ENCODE peak calls at places on chromosomes 3 and 15, in ten cellular contexts. S is MM.1S, L is cardiac muscle cell, C is GM20000, P is fibroblast of lung, N is fibroblast of mammary gland, U is ovary, Z is NB4, A is RWPE1, V is neural progenitor cell. J is an unnamed sample.

GRCh38 chr3:192930585-192930984 is 12.9 kb upstream of the MB21D2 start:
- DNase-seq in S (no peak), L (no peak), C (no peak), P (peak), N (no peak), U (no peak), Z (no peak), A (no peak), V (no peak), J (no peak)

GRCh38 chr3:120767106-120767505 is 24.6 kb downstream of the GTF2E1 start:
- DNase-seq in S (no peak), L (no peak), C (no peak), P (peak), N (no peak), U (no peak), Z (no peak), A (no peak), V (no peak), J (no peak)

GRCh38 chr15:48806151-48806550 is 4.7 kb downstream of the CEP152 start:
- DNase-seq in S (no peak), L (peak), C (no peak), P (no peak), N (peak), U (no peak), Z (peak), A (no peak), V (no peak), J (no peak)

GRCh38 chr3:124985358-124985757 is 50.8 kb upstream of the MUC13 start:
- DNase-seq in S (no peak), L (peak), C (no peak), P (peak), N (peak), U (no peak), Z (no peak), A (peak), V (no peak), J (no peak)

GRCh38 chr15:83210619-83211018 is 3.0 kb upstream of the HDGFL3 start:
- DNase-seq in S (no peak), L (peak), C (no peak), P (peak), N (peak), U (no peak), Z (no peak), A (peak), V (no peak), J (no peak)

GRCh38 chr15:94387442-94387841 is 156.1 kb downstream of the MCTP2 start:
- DNase-seq in S (no peak), L (no peak), C (no peak), P (no peak), N (no peak), U (no peak), Z (no peak), A (no peak), V (no peak), J (no peak)

GRCh38 chr15:45387379-45388007 is 9.1 kb upstream of the GATM start:
- DNase-seq in S (no peak), L (no peak), C (no peak), P (no peak), N (no peak), U (no peak), Z (no peak), A (peak), V (no peak), J (no peak)

GRCh38 chr3:94524102-94524922 is 461.5 kb downstream of the NSUN3 start:
- DNase-seq in S (no peak), L (no peak), C (no peak), P (no peak), N (no peak), U (no peak), Z (no peak), A (no peak), V (peak), J (no peak)

GRCh38 chr3:48122504-48122903 is 65.7 kb downstream of the CDC25A start:
- DNase-seq in S (no peak), L (no peak), C (no peak), P (no peak), N (no peak), U (no peak), Z (no peak), A (no peak), V (no peak), J (peak)

GRCh38 chr3:118838871-118839270 is 195.8 kb downstream of the IGSF11 start:
- DNase-seq in S (no peak), L (no peak), C (no peak), P (no peak), N (no peak), U (no peak), Z (no peak), A (no peak), V (no peak), J (no peak)

GRCh38 chr15:66703540-66703941 is 1.5 kb downstream of the SMAD6 start:
- DNase-seq in S (peak), L (peak), C (peak), P (peak), N (peak), U (peak), Z (peak), A (no peak), V (peak), J (peak)

GRCh38 chr3:172157566-172158258 is 118.3 kb downstream of the FNDC3B start:
- DNase-seq in S (no peak), L (no peak), C (no peak), P (no peak), N (no peak), U (no peak), Z (no peak), A (no peak), V (no peak), J (no peak)

GRCh38 chr15:27260523-27260922 is 289.5 kb downstream of the GABRG3 start:
- DNase-seq in S (no peak), L (no peak), C (no peak), P (no peak), N (no peak), U (no peak), Z (no peak), A (no peak), V (no peak), J (no peak)

GRCh38 chr3:140736863-140737460 is 59.1 kb downstream of the TRIM42 start:
- DNase-seq in S (peak), L (peak), C (peak), P (peak), N (peak), U (peak), Z (peak), A (peak), V (peak), J (peak)

GRCh38 chr3:101853465-101853864 is 4.2 kb downstream of the NFKBIZ start:
- DNase-seq in S (no peak), L (no peak), C (no peak), P (no peak), N (no peak), U (no peak), Z (no peak), A (no peak), V (no peak), J (no peak)

GRCh38 chr3:180492047-180492446 is 109.9 kb upstream of the TTC14 start:
- DNase-seq in S (no peak), L (no peak), C (no peak), P (peak), N (no peak), U (no peak), Z (no peak), A (peak), V (no peak), J (no peak)

GRCh38 chr3:17581421-17582080 is 160.9 kb downstream of the TBC1D5 start:
- DNase-seq in S (no peak), L (no peak), C (no peak), P (no peak), N (peak), U (no peak), Z (no peak), A (peak), V (no peak), J (no peak)

GRCh38 chr15:80440024-80440423 is 35.8 kb downstream of the ARNT2 start:
- DNase-seq in S (no peak), L (no peak), C (no peak), P (no peak), N (peak), U (no peak), Z (no peak), A (no peak), V (no peak), J (no peak)

GRCh38 chr3:105277656-105278055 is 89.1 kb upstream of the ALCAM start:
- DNase-seq in S (no peak), L (peak), C (no peak), P (peak), N (peak), U (no peak), Z (no peak), A (no peak), V (no peak), J (no peak)

GRCh38 chr3:80087769-80088168 is 320.0 kb upstream of the ROBO1 start:
- DNase-seq in S (no peak), L (peak), C (no peak), P (peak), N (peak), U (no peak), Z (no peak), A (peak), V (no peak), J (no peak)

GRCh38 chr3:41158947-41159346 is 40.4 kb upstream of the CTNNB1 start:
- DNase-seq in S (no peak), L (no peak), C (no peak), P (no peak), N (no peak), U (no peak), Z (peak), A (peak), V (no peak), J (no peak)

GRCh38 chr3:105130911-105131310 is 235.8 kb upstream of the ALCAM start:
- DNase-seq in S (no peak), L (no peak), C (no peak), P (no peak), N (no peak), U (no peak), Z (no peak), A (no peak), V (no peak), J (no peak)

GRCh38 chr3:172612871-172613678 is 89.8 kb upstream of the TNFSF10 start:
- DNase-seq in S (no peak), L (no peak), C (no peak), P (no peak), N (no peak), U (peak), Z (no peak), A (no peak), V (no peak), J (no peak)

GRCh38 chr3:127411083-127411727 is 123.4 kb upstream of the PRR20G start:
- DNase-seq in S (no peak), L (no peak), C (no peak), P (no peak), N (no peak), U (no peak), Z (no peak), A (no peak), V (no peak), J (no peak)

GRCh38 chr3:11435420-11435819 is 163.2 kb downstream of the ATG7 start:
- DNase-seq in S (no peak), L (no peak), C (no peak), P (no peak), N (peak), U (no peak), Z (no peak), A (no peak), V (no peak), J (no peak)

GRCh38 chr3:29440321-29441019 is 159.6 kb downstream of the RBMS3 start:
- DNase-seq in S (no peak), L (no peak), C (no peak), P (peak), N (no peak), U (no peak), Z (no peak), A (no peak), V (peak), J (no peak)

GRCh38 chr3:102687851-102688555 is 253.2 kb downstream of the ZPLD1 start:
- DNase-seq in S (no peak), L (no peak), C (no peak), P (no peak), N (no peak), U (no peak), Z (no peak), A (no peak), V (peak), J (no peak)

GRCh38 chr15:93362203-93362602 is 273.2 kb upstream of the RGMA start:
- DNase-seq in S (no peak), L (no peak), C (no peak), P (no peak), N (no peak), U (no peak), Z (no peak), A (no peak), V (peak), J (no peak)

GRCh38 chr3:144923051-144923450 is 951.4 kb downstream of the DIPK2A start:
- DNase-seq in S (no peak), L (peak), C (no peak), P (no peak), N (peak), U (no peak), Z (no peak), A (no peak), V (no peak), J (no peak)

GRCh38 chr3:40718681-40719080 is 193.9 kb downstream of the ZNF621 start:
- DNase-seq in S (peak), L (no peak), C (peak), P (no peak), N (no peak), U (no peak), Z (peak), A (no peak), V (no peak), J (peak)

GRCh38 chr15:39102431-39102830 is 478.4 kb upstream of the THBS1 start:
- DNase-seq in S (no peak), L (no peak), C (no peak), P (peak), N (no peak), U (no peak), Z (no peak), A (no peak), V (no peak), J (no peak)

GRCh38 chr15:38201714-38202113 is 50.9 kb upstream of the SPRED1 start:
- DNase-seq in S (no peak), L (peak), C (no peak), P (no peak), N (no peak), U (no peak), Z (no peak), A (no peak), V (no peak), J (no peak)

GRCh38 chr15:94272251-94272898 is 41.0 kb downstream of the MCTP2 start:
- DNase-seq in S (peak), L (no peak), C (no peak), P (no peak), N (no peak), U (no peak), Z (peak), A (no peak), V (no peak), J (no peak)

GRCh38 chr3:171874251-171874679 is 31.1 kb downstream of the TMEM212 start:
- DNase-seq in S (no peak), L (peak), C (no peak), P (peak), N (peak), U (no peak), Z (no peak), A (peak), V (no peak), J (no peak)

GRCh38 chr15:87213646-87214045 is 1042.9 kb downstream of the NTRK3 start:
- DNase-seq in S (no peak), L (peak), C (no peak), P (no peak), N (no peak), U (no peak), Z (no peak), A (no peak), V (peak), J (no peak)

DNA sequence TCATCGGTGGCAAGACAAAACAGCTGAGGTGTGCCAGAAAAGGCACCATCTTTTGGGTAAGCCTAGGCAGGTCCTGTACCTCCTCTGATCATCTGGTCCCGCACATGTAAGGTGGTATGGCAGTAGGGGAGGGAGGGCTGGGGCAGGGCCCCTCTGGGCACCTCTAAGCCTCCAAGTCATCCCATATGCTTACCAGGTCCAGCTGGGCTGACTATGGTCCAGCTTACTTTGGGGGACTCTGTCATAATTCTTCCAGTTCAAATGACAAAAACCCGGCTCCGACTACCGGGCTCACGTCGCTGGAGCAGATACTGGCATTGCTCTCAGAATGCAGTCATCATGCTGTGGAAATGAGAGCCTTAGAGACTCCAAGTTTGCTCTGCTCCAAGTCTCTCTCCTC is 1.9 kb upstream of the RAB6B start:
- DNase-seq in S (no peak), L (no peak), C (no peak), P (no peak), N (no peak), U (no peak), Z (no peak), A (no peak), V (no peak), J (no peak)
- TF ChIP-seq CTCF in S (no peak), L (no peak), C (no peak), P (no peak), N (no peak), U (no peak), Z (no peak), A (no peak), V (no peak), J (no peak)

GRCh38 chr3:2495746-2496145 is 397.1 kb downstream of the CNTN4 start:
- DNase-seq in S (no peak), L (no peak), C (no peak), P (no peak), N (no peak), U (no peak), Z (no peak), A (no peak), V (no peak), J (no peak)
- TF ChIP-seq CTCF in S (no peak), L (no peak), C (no peak), P (no peak), N (no peak), U (no peak), Z (no peak), A (no peak), V (no peak), J (no peak)

GRCh38 chr3:126407412-126408044 is 12.8 kb downstream of the CFAP100 start:
- DNase-seq in S (no peak), L (no peak), C (no peak), P (no peak), N (no peak), U (no peak), Z (no peak), A (no peak), V (no peak), J (no peak)
- TF ChIP-seq CTCF in S (no peak), L (no peak), C (no peak), P (no peak), N (no peak), U (no peak), Z (no peak), A (no peak), V (no peak), J (no peak)

GRCh38 chr3:42477696-42478095 is 24.7 kb upstream of the VIPR1 start:
- DNase-seq in S (no peak), L (no peak), C (no peak), P (no peak), N (no peak), U (no peak), Z (no peak), A (no peak), V (no peak), J (no peak)

GRCh38 chr3:42472555-42472954 is 29.9 kb upstream of the VIPR1 start:
- DNase-seq in S (no peak), L (no peak), C (no peak), P (no peak), N (no peak), U (no peak), Z (no peak), A (no peak), V (no peak), J (no peak)

GRCh38 chr3:42473083-42473932 is 29.1 kb upstream of the VIPR1 start:
- DNase-seq in S (no peak), L (peak), C (no peak), P (peak), N (peak), U (no peak), Z (no peak), A (no peak), V (no peak), J (no peak)

GRCh38 chr3:42478830-42479229 is 23.6 kb upstream of the VIPR1 start:
- DNase-seq in S (no peak), L (no peak), C (no peak), P (no peak), N (no peak), U (no peak), Z (no peak), A (no peak), V (no peak), J (no peak)

DNA sequence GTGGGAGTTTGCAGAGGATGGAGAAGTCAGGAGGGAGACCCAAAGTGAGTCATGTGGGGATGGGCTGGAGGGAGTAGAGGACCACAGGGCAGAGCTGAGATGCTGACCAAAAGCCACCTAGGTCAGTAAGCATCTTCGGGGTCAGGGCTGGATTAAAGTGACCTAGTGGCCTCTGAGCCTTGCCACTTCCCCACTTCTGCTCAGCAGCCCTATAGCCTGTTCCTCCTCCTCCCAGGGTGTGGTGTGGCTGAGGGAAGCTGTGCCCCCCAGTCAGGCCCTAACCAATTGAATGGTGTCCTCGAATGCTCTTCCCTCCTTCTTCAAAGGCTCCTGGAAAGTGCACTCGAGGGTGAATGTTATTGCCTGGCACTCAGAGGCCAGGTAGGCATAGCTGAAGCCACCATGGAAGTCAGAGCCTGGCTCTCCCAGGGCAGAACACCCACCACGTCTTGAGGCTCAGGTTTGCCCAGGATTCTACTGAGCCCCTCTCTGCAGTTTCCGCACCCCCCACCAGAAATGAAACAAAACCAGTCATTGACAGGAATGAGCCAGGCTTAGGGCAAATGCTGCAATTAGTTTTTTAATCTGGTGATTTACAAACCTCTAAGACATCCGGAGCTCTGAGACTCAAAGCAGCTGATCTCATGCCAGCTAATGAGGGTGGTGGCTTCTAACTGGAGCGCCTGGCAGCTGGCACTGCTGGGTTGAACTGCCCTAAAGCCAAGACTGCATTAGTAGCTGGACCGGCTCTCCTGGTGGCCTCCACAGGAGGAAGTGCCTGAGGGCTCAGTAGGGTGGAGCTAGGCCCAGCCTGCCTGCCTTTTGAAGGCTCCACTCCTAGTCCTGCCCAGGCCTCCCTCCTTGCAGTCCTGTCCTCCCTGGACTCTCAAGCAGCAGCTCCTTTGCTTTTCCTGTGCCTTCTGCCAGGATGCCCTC is 25.9 kb upstream of the VIPR1 start:
- DNase-seq in S (no peak), L (peak), C (no peak), P (no peak), N (no peak), U (no peak), Z (no peak), A (peak), V (no peak), J (no peak)
- TF ChIP-seq CTCF in S (no peak), L (no peak), C (no peak), P (no peak), N (no peak), U (no peak), Z (no peak), A (no peak), V (no peak), J (no peak)

GRCh38 chr3:186024210-186024609 is 84.7 kb downstream of the ETV5 start:
- DNase-seq in S (no peak), L (peak), C (no peak), P (peak), N (peak), U (peak), Z (no peak), A (no peak), V (no peak), J (no peak)

GRCh38 chr3:186025161-186025560 is 83.7 kb downstream of the ETV5 start:
- DNase-seq in S (no peak), L (peak), C (no peak), P (peak), N (peak), U (no peak), Z (no peak), A (no peak), V (no peak), J (no peak)

GRCh38 chr3:186021673-186022362 is 84.0 kb upstream of the TRA2B start:
- DNase-seq in S (no peak), L (peak), C (no peak), P (peak), N (peak), U (no peak), Z (no peak), A (peak), V (no peak), J (no peak)

DNA sequence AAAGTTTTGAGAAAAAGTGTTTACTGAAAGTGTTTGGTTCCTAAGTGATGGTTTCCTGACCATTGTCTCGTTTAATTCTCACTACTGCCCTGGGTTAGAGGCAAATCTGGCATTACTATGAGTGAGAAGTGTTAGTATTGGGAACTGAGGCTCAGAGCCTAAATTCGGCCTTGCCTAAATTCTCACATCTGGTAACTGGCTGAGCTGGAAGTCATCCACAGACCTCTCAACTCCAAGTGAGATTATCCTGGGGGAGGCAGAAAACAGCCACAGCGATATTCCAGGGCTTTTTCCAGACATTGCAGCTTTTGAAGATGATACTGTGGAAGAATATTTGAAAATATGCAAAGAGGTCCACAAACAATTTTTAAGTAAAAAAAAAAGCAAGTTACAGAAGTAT is 85.1 kb upstream of the TRA2B start:
- DNase-seq in S (no peak), L (no peak), C (no peak), P (no peak), N (peak), U (no peak), Z (no peak), A (no peak), V (no peak), J (no peak)
- TF ChIP-seq CTCF in S (no peak), L (no peak), C (no peak), P (no peak), N (no peak), U (no peak), Z (no peak), A (no peak), V (no peak), J (no peak)